ENCODE peak calls at places on chromosome 15, in ten cellular contexts. Z, M, L, G, D, P, O, S, J and C are unnamed samples.

GRCh38 chr15:90819850-90820249 is 48.5 kb upstream of the FURIN start:
- DNase-seq in Z (no peak), M (no peak), L (no peak), G (no peak), D (no peak), P (no peak), O (no peak), S (no peak), J (no peak), C (no peak)

GRCh38 chr15:64503640-64504039 is 43.3 kb downstream of the ZNF609 start:
- DNase-seq in Z (no peak), M (no peak), L (no peak), G (no peak), D (no peak), P (no peak), O (no peak), S (no peak), J (no peak), C (no peak)

GRCh38 chr15:45704329-45705249 is 69.8 kb downstream of the SQOR start:
- DNase-seq in Z (peak; percentile 14), M (no peak), L (no peak), G (peak; percentile 27), D (peak; percentile 57), P (no peak), O (no peak), S (no peak), J (no peak), C (no peak)

GRCh38 chr15:55494927-55495326 is 13.1 kb downstream of the DNAAF4 start:
- DNase-seq in Z (no peak), M (no peak), L (no peak), G (no peak), D (no peak), P (no peak), O (no peak), S (no peak), J (no peak), C (no peak)

GRCh38 chr15:79769933-79770332 is 126.9 kb downstream of the MTHFS start:
- DNase-seq in Z (no peak), M (no peak), L (no peak), G (no peak), D (no peak), P (no peak), O (no peak), S (no peak), J (no peak), C (no peak)

GRCh38 chr15:31390777-31391486 is 64.3 kb downstream of the KLF13 start:
- DNase-seq in Z (peak; percentile 44), M (no peak), L (no peak), G (no peak), D (no peak), P (no peak), O (peak; percentile 82), S (no peak), J (no peak), C (no peak)

GRCh38 chr15:67468431-67468830 is 52.5 kb upstream of the C15orf61 start:
- DNase-seq in Z (no peak), M (no peak), L (no peak), G (no peak), D (no peak), P (no peak), O (no peak), S (no peak), J (no peak), C (no peak)

GRCh38 chr15:67259806-67260205 is 5.2 kb downstream of the IQCH start:
- DNase-seq in Z (no peak), M (no peak), L (no peak), G (no peak), D (no peak), P (no peak), O (no peak), S (no peak), J (no peak), C (no peak)

GRCh38 chr15:79028411-79028964 is 62.1 kb downstream of the RASGRF1 start:
- DNase-seq in Z (peak; percentile 33), M (peak; percentile 61), L (no peak), G (no peak), D (peak; percentile 53), P (no peak), O (no peak), S (no peak), J (no peak), C (no peak)

GRCh38 chr15:31382693-31383005 is 56.0 kb downstream of the KLF13 start:
- DNase-seq in Z (no peak), M (no peak), L (no peak), G (no peak), D (no peak), P (no peak), O (no peak), S (no peak), J (no peak), C (no peak)

GRCh38 chr15:33278816-33279612 is 31.8 kb upstream of the RYR3 start:
- DNase-seq in Z (peak; percentile 76), M (peak; percentile 20), L (no peak), G (no peak), D (peak; percentile 95), P (no peak), O (no peak), S (peak; percentile 88), J (peak; percentile 87), C (no peak)

GRCh38 chr15:56586206-56586605 is 121.3 kb upstream of the MNS1 start:
- DNase-seq in Z (peak; percentile 5), M (no peak), L (no peak), G (no peak), D (no peak), P (no peak), O (no peak), S (no peak), J (no peak), C (no peak)

GRCh38 chr15:66294932-66295235 is 1.5 kb downstream of the DIS3L start:
- DNase-seq in Z (peak; percentile 63), M (no peak), L (no peak), G (no peak), D (no peak), P (no peak), O (no peak), S (peak; percentile 40), J (no peak), C (no peak)

GRCh38 chr15:39801641-39802309 is 19.1 kb upstream of the FSIP1 start:
- DNase-seq in Z (peak; percentile 27), M (peak; percentile 50), L (no peak), G (no peak), D (peak; percentile 36), P (no peak), O (no peak), S (no peak), J (no peak), C (no peak)

GRCh38 chr15:90618330-90619136 is 88.8 kb downstream of the CRTC3 start:
- DNase-seq in Z (peak; percentile 18), M (no peak), L (no peak), G (no peak), D (no peak), P (no peak), O (peak; percentile 10), S (no peak), J (no peak), C (no peak)

GRCh38 chr15:28935316-28935715 is 49.5 kb downstream of the APBA2 start:
- DNase-seq in Z (no peak), M (no peak), L (no peak), G (no peak), D (no peak), P (no peak), O (no peak), S (no peak), J (peak; percentile 45), C (peak; percentile 68)

GRCh38 chr15:49372366-49372765 is 50.7 kb upstream of the FGF7 start:
- DNase-seq in Z (no peak), M (no peak), L (no peak), G (no peak), D (no peak), P (no peak), O (no peak), S (no peak), J (no peak), C (no peak)

GRCh38 chr15:93035953-93036810 is 52.8 kb downstream of the RGMA start:
- DNase-seq in Z (peak; percentile 34), M (peak; percentile 63), L (no peak), G (peak; percentile 24), D (peak; percentile 39), P (no peak), O (peak; percentile 85), S (no peak), J (peak; percentile 69), C (no peak)

GRCh38 chr15:60840703-60841411 is 361.9 kb upstream of the ICE2 start:
- DNase-seq in Z (no peak), M (no peak), L (no peak), G (no peak), D (no peak), P (no peak), O (no peak), S (no peak), J (no peak), C (no peak)

GRCh38 chr15:26983822-26984221 is 12.8 kb downstream of the GABRG3 start:
- DNase-seq in Z (no peak), M (no peak), L (no peak), G (no peak), D (no peak), P (no peak), O (no peak), S (no peak), J (no peak), C (no peak)
- TF ChIP-seq CTCF in Z (no peak), M (no peak), L (peak; percentile 27), G (no peak), D (no peak), P (no peak), O (no peak), S (no peak), J (no peak), C (no peak)

GRCh38 chr15:69213786-69214185 is 53.4 kb downstream of the GLCE start:
- DNase-seq in Z (no peak), M (no peak), L (no peak), G (no peak), D (no peak), P (no peak), O (no peak), S (no peak), J (no peak), C (no peak)
- TF ChIP-seq CTCF in Z (peak; percentile 32), M (no peak), L (no peak), G (no peak), D (no peak), P (no peak), O (no peak), S (peak; percentile 5), J (peak; percentile 57), C (peak; percentile 35)

GRCh38 chr15:96701876-96702275 is 371.4 kb downstream of the NR2F2 start:
- DNase-seq in Z (no peak), M (no peak), L (no peak), G (no peak), D (no peak), P (no peak), O (no peak), S (no peak), J (no peak), C (no peak)
- TF ChIP-seq CTCF in Z (no peak), M (no peak), L (no peak), G (no peak), D (no peak), P (no peak), O (no peak), S (no peak), J (peak; percentile 11), C (no peak)

DNA sequence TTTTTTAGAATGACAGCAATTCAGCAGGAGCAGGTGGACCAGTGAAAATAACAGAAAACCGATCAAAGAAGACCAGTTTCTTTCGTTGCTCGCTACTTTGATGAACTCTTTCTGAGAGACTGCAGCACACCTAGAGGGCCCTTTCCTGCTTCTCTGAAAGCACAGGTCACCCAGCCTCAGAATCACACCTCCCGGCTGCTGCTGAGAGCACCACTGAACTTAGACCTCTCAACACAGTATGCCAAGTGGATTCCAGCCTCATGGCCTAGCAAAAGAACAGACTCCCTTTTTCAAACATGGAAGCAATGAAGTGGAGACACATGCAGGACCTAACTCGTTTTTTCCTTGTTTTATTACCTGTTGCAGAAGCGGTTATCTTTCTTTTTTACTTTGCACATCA is 13.9 kb upstream of the APH1B start:
- DNase-seq in Z (no peak), M (no peak), L (no peak), G (no peak), D (no peak), P (no peak), O (no peak), S (no peak), J (no peak), C (no peak)
- TF ChIP-seq CTCF in Z (no peak), M (no peak), L (no peak), G (no peak), D (no peak), P (no peak), O (no peak), S (no peak), J (no peak), C (no peak)